ENCODE peak calls at places on chromosomes 7 and 10, in four cellular contexts. G is activated naive CD4-positive, alpha-beta T cell treated with Interleukin-2 at 50 U/mL for 16 hours; O is stimulated activated CD4-positive, alpha-beta T cell treated with anti-CD3 and anti-CD28 coated beads, TNF-alpha, amount 100 ng/mL, for 1 hour; Y is fibroblast of lung. Z is an unnamed sample.

GRCh38 chr7:43113622-43114450 is 1.4 kb downstream of the HECW1 start:
- DNase-seq in Y (no peak), G (no peak), O (no peak), Z (peak; percentile 54)

GRCh38 chr7:36895112-36895511 is 170.8 kb upstream of the AOAH start:
- DNase-seq in Y (peak; percentile 61), O (no peak), G (no peak), Z (no peak)

GRCh38 chr7:85510287-85510686 is 323.4 kb upstream of the SEMA3D start:
- DNase-seq in O (no peak), G (no peak), Y (no peak), Z (no peak)

GRCh38 chr10:42242135-42242805 is 396.1 kb downstream of the ZNF33B start:
- DNase-seq in Y (peak; percentile 0), O (no peak), G (no peak), Z (no peak)

GRCh38 chr7:73839743-73840714 is 2.3 kb downstream of the METTL27 start:
- DNase-seq in Y (no peak), O (no peak), G (no peak), Z (peak; percentile 73)

GRCh38 chr7:81501220-81501619 is 268.6 kb downstream of the HGF start:
- DNase-seq in G (no peak), O (no peak), Y (peak; percentile 44), Z (no peak)

GRCh38 chr7:45593877-45594276 is 19.7 kb downstream of the ADCY1 start:
- DNase-seq in Y (no peak), G (no peak), O (no peak), Z (peak; percentile 11)

GRCh38 chr7:21427861-21428641 is at the start of gene SP4:
- DNase-seq in Y (peak; percentile 93), O (peak; percentile 93), G (peak; percentile 96), Z (peak; percentile 98)

GRCh38 chr7:97871659-97872024 is 566 bp downstream of the ASNS start:
- DNase-seq in Y (no peak), O (peak; percentile 33), G (peak; percentile 47), Z (no peak)

GRCh38 chr7:134905375-134905774 is 80.9 kb upstream of the AGBL3 start:
- DNase-seq in G (no peak), Y (peak; percentile 96), O (no peak), Z (no peak)

GRCh38 chr10:78306358-78306757 is 272.7 kb downstream of the RPS24 start:
- DNase-seq in G (no peak), Y (no peak), O (no peak), Z (no peak)

GRCh38 chr10:125000366-125001312 is 58.7 kb downstream of the ZRANB1 start:
- DNase-seq in G (no peak), Y (peak; percentile 81), O (no peak), Z (peak; percentile 69)

GRCh38 chr7:113087278-113087998 is 811 bp upstream of the GPR85 start:
- DNase-seq in G (no peak), O (no peak), Y (peak; percentile 93), Z (no peak)

GRCh38 chr7:96090756-96091155 is 231.1 kb downstream of the SLC25A13 start:
- DNase-seq in Y (no peak), O (no peak), G (no peak), Z (no peak)

GRCh38 chr10:72219229-72219814 is 3.2 kb upstream of the ASCC1 start:
- DNase-seq in G (no peak), O (no peak), Y (no peak), Z (no peak)

GRCh38 chr10:51075802-51076201 is 1.5 kb downstream of the PRKG1 start:
- DNase-seq in O (no peak), Y (no peak), G (no peak), Z (no peak)

GRCh38 chr7:36176688-36177087 is 23.6 kb downstream of the EEPD1 start:
- DNase-seq in O (no peak), G (no peak), Y (no peak), Z (no peak)

GRCh38 chr7:2613926-2614613 is 17.7 kb upstream of the TTYH3 start:
- DNase-seq in O (no peak), G (no peak), Y (no peak), Z (no peak)

GRCh38 chr10:24519950-24520349 is 203.7 kb downstream of the ARHGAP21 start:
- DNase-seq in Y (no peak), O (no peak), G (peak; percentile 12), Z (peak; percentile 62)

GRCh38 chr7:87672217-87672616 is 44.0 kb downstream of the RUNDC3B start:
- DNase-seq in G (no peak), Y (no peak), O (no peak), Z (no peak)

GRCh38 chr10:614341-614664 is 75.2 kb downstream of the DIP2C start:
- DNase-seq in Y (no peak), O (no peak), G (no peak), Z (no peak)

GRCh38 chr7:2042650-2043049 is 190.1 kb downstream of the MAD1L1 start:
- DNase-seq in G (no peak), O (no peak), Y (no peak), Z (no peak)

Z was measured in endodermal cell.